ENCODE peak calls at places on chromosomes 16 and 17, in eight cellular contexts. S is GM12878, C is heart right ventricle, V is GM23248, Q is uterus, Z is body of pancreas, J is K562, B is H9. E is an unnamed sample.

GRCh38 chr17:80730739-80731138 is 186.1 kb downstream of the RPTOR start:
- DNase-seq in S (no peak), C (no peak), V (no peak), Q (no peak), Z (no peak), J (no peak), B (no peak), E (no peak)

GRCh38 chr16:85940214-85940613 is 41.3 kb downstream of the IRF8 start:
- DNase-seq in S (no peak), C (no peak), V (no peak), Q (no peak), Z (peak; percentile 17), J (no peak), B (no peak), E (no peak)

GRCh38 chr17:81866440-81867122 is 4.6 kb downstream of the ARHGDIA start:
- DNase-seq in S (no peak), C (no peak), V (peak; percentile 45), Q (no peak), Z (no peak), J (no peak), B (no peak), E (no peak)

GRCh38 chr16:50300942-50301625 is 34.7 kb downstream of the ADCY7 start:
- DNase-seq in S (no peak), C (no peak), V (peak; percentile 90), Q (no peak), Z (no peak), J (no peak), B (no peak), E (no peak)

GRCh38 chr16:568401-569258 is 1.1 kb upstream of the PIGQ start:
- DNase-seq in S (no peak), C (no peak), V (no peak), Q (no peak), Z (no peak), J (peak; percentile 81), B (no peak), E (no peak)

GRCh38 chr16:87274808-87275207 is 42.4 kb downstream of the C16orf95 start:
- DNase-seq in S (no peak), C (no peak), V (no peak), Q (no peak), Z (no peak), J (no peak), B (no peak), E (no peak)

GRCh38 chr17:13765701-13766100 is 164.0 kb upstream of the HS3ST3A1 start:
- DNase-seq in S (no peak), C (no peak), V (peak; percentile 28), Q (no peak), Z (no peak), J (no peak), B (no peak), E (no peak)

GRCh38 chr17:9880582-9880999 is 24.5 kb downstream of the RCVRN start:
- DNase-seq in S (peak; percentile 1), C (no peak), V (peak; percentile 66), Q (no peak), Z (peak; percentile 55), J (no peak), B (no peak), E (no peak)

GRCh38 chr16:16930309-16931000 is 540.3 kb downstream of the XYLT1 start:
- DNase-seq in S (no peak), C (no peak), V (no peak), Q (no peak), Z (no peak), J (no peak), B (no peak), E (no peak)

GRCh38 chr16:68274441-68274840 is 10.1 kb downstream of the SLC7A6 start:
- DNase-seq in S (no peak), C (no peak), V (no peak), Q (no peak), Z (no peak), J (no peak), B (no peak), E (no peak)

GRCh38 chr16:48434653-48435318 is 49.6 kb upstream of the SIAH1 start:
- DNase-seq in S (no peak), C (no peak), V (peak; percentile 34), Q (no peak), Z (peak; percentile 48), J (no peak), B (no peak), E (no peak)

GRCh38 chr17:19331134-19331533 is 31.4 kb downstream of the B9D1 start:
- DNase-seq in S (no peak), C (no peak), V (peak; percentile 95), Q (no peak), Z (no peak), J (no peak), B (no peak), E (no peak)

GRCh38 chr17:67018429-67019125 is 25.8 kb upstream of the CACNG1 start:
- DNase-seq in S (no peak), C (no peak), V (no peak), Q (no peak), Z (no peak), J (no peak), B (no peak), E (no peak)

GRCh38 chr17:17414316-17414937 is 62.4 kb upstream of the MED9 start:
- DNase-seq in S (no peak), C (peak; percentile 28), V (peak; percentile 95), Q (no peak), Z (peak; percentile 20), J (no peak), B (no peak), E (no peak)
- H3K27ac ChIP-seq in S (no peak overlapping the region), C (peak overlapping the region; percentile 69), V (peak overlapping the region; percentile 91), Q (peak overlapping the region; percentile 18), Z (no peak overlapping the region), J (no peak overlapping the region), B (no peak overlapping the region), E (peak overlapping the region; percentile 45)

GRCh38 chr17:77184474-77184873 is 43.7 kb downstream of the SEC14L1 start:
- DNase-seq in S (no peak), C (no peak), V (peak; percentile 89), Q (no peak), Z (no peak), J (no peak), B (no peak), E (no peak)
- H3K27me3 ChIP-seq in S (no peaks in the 10 kb centered on the region), C (no peaks in the 10 kb centered on the region), V (no peaks in the 10 kb centered on the region), Q (no peaks in the 10 kb centered on the region), Z (no peaks in the 10 kb centered on the region), J (no peaks in the 10 kb centered on the region), B (no peaks in the 10 kb centered on the region), E (no peaks in the 10 kb centered on the region)

GRCh38 chr17:27525836-27526235 is 69.6 kb downstream of the KSR1 start:
- DNase-seq in S (no peak), C (no peak), V (no peak), Q (no peak), Z (no peak), J (no peak), B (no peak), E (no peak)
- H3K27ac ChIP-seq in S (no peak overlapping the region), C (no peak overlapping the region), V (no peak overlapping the region), Q (no peak overlapping the region), Z (peak overlapping the region; percentile 41), J (peak overlapping the region; percentile 58), B (no peak overlapping the region), E (no peak overlapping the region)

GRCh38 chr17:77692571-77693161 is 265.8 kb upstream of the TNRC6C start:
- DNase-seq in S (no peak), C (no peak), V (peak; percentile 88), Q (no peak), Z (no peak), J (no peak), B (peak; percentile 24), E (no peak)
- H3K27me3 ChIP-seq in S (no peaks in the 10 kb centered on the region), C (peaks cover 7% of the 10 kb centered on the region), V (peaks cover 31% of the 10 kb centered on the region), Q (no peaks in the 10 kb centered on the region), Z (no peaks in the 10 kb centered on the region), J (peaks cover 39% of the 10 kb centered on the region), B (peaks cover 2% of the 10 kb centered on the region), E (peaks cover 46% of the 10 kb centered on the region)

DNA sequence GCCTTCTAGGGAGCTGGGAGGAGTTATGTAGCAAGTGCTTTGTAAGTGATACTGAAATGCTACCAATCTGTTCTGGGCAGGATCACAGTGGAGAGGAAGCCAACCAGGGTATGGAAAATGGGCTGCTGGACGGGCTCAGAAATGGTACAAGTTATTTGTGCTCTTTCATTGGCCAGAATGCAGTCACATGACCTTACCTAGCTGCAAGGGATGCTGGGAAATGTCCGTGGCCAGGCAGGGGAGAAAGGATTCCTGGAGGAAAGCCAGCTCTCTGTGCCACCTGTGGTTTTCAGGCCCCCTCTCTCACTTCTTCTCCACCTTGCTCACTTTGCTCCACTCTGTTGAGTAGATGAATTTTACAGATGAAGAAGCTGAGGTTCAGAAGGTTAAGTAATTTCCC is 4.8 kb downstream of the EEF2K start:
- DNase-seq in S (no peak), C (no peak), V (no peak), Q (no peak), Z (no peak), J (no peak), B (no peak), E (no peak)
- H3K27ac ChIP-seq in S (peak overlapping the region; percentile 18), C (no peak overlapping the region), V (no peak overlapping the region), Q (peak overlapping the region; percentile 90), Z (no peak overlapping the region), J (no peak overlapping the region), B (no peak overlapping the region), E (peak overlapping the region; percentile 57)

GRCh38 chr17:68196394-68197090 is 51.3 kb upstream of the AMZ2 start:
- DNase-seq in S (no peak), C (no peak), V (peak; percentile 28), Q (no peak), Z (no peak), J (no peak), B (peak; percentile 45), E (no peak)

GRCh38 chr17:68197091-68197996 is 50.5 kb upstream of the AMZ2 start:
- DNase-seq in S (no peak), C (no peak), V (no peak), Q (no peak), Z (no peak), J (peak; percentile 17), B (peak; percentile 73), E (peak; percentile 21)

GRCh38 chr17:68198931-68199836 is 48.7 kb upstream of the AMZ2 start:
- DNase-seq in S (no peak), C (no peak), V (peak; percentile 26), Q (no peak), Z (peak; percentile 16), J (no peak), B (peak; percentile 74), E (no peak)

GRCh38 chr17:68199837-68200688 is 47.8 kb upstream of the AMZ2 start:
- DNase-seq in S (no peak), C (no peak), V (no peak), Q (no peak), Z (peak; percentile 15), J (no peak), B (no peak), E (no peak)

GRCh38 chr17:68197997-68198930 is 49.6 kb upstream of the AMZ2 start:
- DNase-seq in S (no peak), C (no peak), V (no peak), Q (no peak), Z (no peak), J (no peak), B (peak; percentile 74), E (no peak)
- H3K27me3 ChIP-seq in S (peaks cover 19% of the 10 kb centered on the region), C (peaks cover 64% of the 10 kb centered on the region), V (peaks cover 66% of the 10 kb centered on the region), Q (peaks cover 17% of the 10 kb centered on the region), Z (no peaks in the 10 kb centered on the region), J (peaks cover 9% of the 10 kb centered on the region), B (peaks cover 51% of the 10 kb centered on the region), E (peaks cover 57% of the 10 kb centered on the region)

GRCh38 chr16:66650707-66651473 is 45.7 kb downstream of the CMTM4 start:
- DNase-seq in S (peak; percentile 28), C (peak; percentile 85), V (peak; percentile 87), Q (peak; percentile 79), Z (peak; percentile 85), J (peak; percentile 76), B (peak; percentile 88), E (peak; percentile 60)
- H3K27ac ChIP-seq in S (no peak overlapping the region), C (no peak overlapping the region), V (no peak overlapping the region), Q (no peak overlapping the region), Z (no peak overlapping the region), J (no peak overlapping the region), B (no peak overlapping the region), E (no peak overlapping the region)

GRCh38 chr17:37494971-37495370 is 5.3 kb downstream of the DUSP14 start:
- DNase-seq in S (no peak), C (no peak), V (no peak), Q (no peak), Z (no peak), J (no peak), B (peak; percentile 56), E (no peak)
- H3K27me3 ChIP-seq in S (no peaks in the 10 kb centered on the region), C (no peaks in the 10 kb centered on the region), V (no peaks in the 10 kb centered on the region), Q (no peaks in the 10 kb centered on the region), Z (no peaks in the 10 kb centered on the region), J (no peaks in the 10 kb centered on the region), B (no peaks in the 10 kb centered on the region), E (no peaks in the 10 kb centered on the region)